ENCODE peak calls at places on chromosomes 11 and 22, in four cellular contexts. R, F, L and U are unnamed samples.

GRCh38 chr22:46057762-46058420 is 80.9 kb upstream of the WNT7B start:
- DNase-seq in R (peak), F (peak), L (peak), U (peak)

GRCh38 chr11:66418168-66418985 is 2.5 kb upstream of the NPAS4 start:
- DNase-seq in R (peak), F (no peak), L (peak), U (peak)

GRCh38 chr11:17593466-17594245 is 46.6 kb downstream of the OTOG start:
- DNase-seq in R (no peak), F (no peak), L (no peak), U (no peak)

GRCh38 chr11:16986434-16987204 is 27.6 kb downstream of the PLEKHA7 start:
- DNase-seq in R (no peak), F (no peak), L (no peak), U (no peak)

GRCh38 chr11:132948252-132948651 is 584.0 kb downstream of the OPCML start:
- DNase-seq in R (no peak), F (no peak), L (no peak), U (no peak)

GRCh38 chr11:92424281-92424680 is 199.7 kb downstream of the FAT3 start:
- DNase-seq in R (no peak), F (no peak), L (no peak), U (no peak)

GRCh38 chr22:21984793-21985192 is 2.2 kb upstream of the TOP3B start:
- DNase-seq in R (no peak), F (peak), L (peak), U (peak)

GRCh38 chr11:7436657-7437056 is 48.6 kb upstream of the OLFML1 start:
- DNase-seq in R (no peak), F (no peak), L (no peak), U (no peak)

GRCh38 chr11:626475-627272 is at the start of gene SCT:
- DNase-seq in R (peak), F (peak), L (no peak), U (no peak)

GRCh38 chr11:35950082-35950481 is 6.2 kb downstream of the LDLRAD3 start:
- DNase-seq in R (no peak), F (no peak), L (no peak), U (no peak)

GRCh38 chr11:75242722-75243600 is 2.4 kb downstream of the TPBGL start:
- DNase-seq in R (no peak), F (peak), L (no peak), U (no peak)

GRCh38 chr11:41382927-41383326 is 76.5 kb downstream of the LRRC4C start:
- DNase-seq in R (no peak), F (no peak), L (no peak), U (peak)

GRCh38 chr11:46850829-46851380 is 4.8 kb upstream of the CKAP5 start:
- DNase-seq in R (no peak), F (no peak), L (no peak), U (no peak)

GRCh38 chr11:46845740-46846509 is at the start of gene CKAP5:
- DNase-seq in R (peak), F (peak), L (peak), U (peak)

GRCh38 chr11:46845440-46845739 is 690 bp downstream of the CKAP5 start:
- DNase-seq in R (no peak), F (no peak), L (peak), U (no peak)

GRCh38 chr11:46849631-46850030 is 3.6 kb upstream of the CKAP5 start:
- DNase-seq in R (no peak), F (no peak), L (no peak), U (peak)

DNA sequence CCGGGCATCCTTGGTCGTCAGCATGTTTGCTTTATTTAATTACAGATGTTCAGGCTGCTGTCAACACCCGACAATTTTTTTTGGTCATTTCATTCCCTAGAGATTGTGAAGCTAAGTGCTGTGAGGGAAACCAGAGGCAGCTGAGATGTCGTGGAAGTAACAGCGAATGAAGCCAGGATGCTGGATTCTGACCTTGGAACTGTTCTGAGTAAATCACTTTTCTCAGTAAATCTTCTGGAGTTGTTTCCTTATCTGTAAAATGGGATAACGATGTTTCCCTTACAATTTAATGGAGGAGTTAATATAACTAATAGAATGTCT is 390 bp upstream of the CKAP5 start:
- DNase-seq in R (no peak), F (no peak), L (no peak), U (no peak)
- TF ChIP-seq CTCF in R (no peak), F (no peak), L (no peak), U (no peak)

GRCh38 chr11:114192841-114193389 is 103.3 kb upstream of the NNMT start:
- DNase-seq in R (no peak), F (no peak), L (peak), U (peak)
- TF ChIP-seq CTCF in R (no peak), F (no peak), L (peak), U (no peak)

DNA sequence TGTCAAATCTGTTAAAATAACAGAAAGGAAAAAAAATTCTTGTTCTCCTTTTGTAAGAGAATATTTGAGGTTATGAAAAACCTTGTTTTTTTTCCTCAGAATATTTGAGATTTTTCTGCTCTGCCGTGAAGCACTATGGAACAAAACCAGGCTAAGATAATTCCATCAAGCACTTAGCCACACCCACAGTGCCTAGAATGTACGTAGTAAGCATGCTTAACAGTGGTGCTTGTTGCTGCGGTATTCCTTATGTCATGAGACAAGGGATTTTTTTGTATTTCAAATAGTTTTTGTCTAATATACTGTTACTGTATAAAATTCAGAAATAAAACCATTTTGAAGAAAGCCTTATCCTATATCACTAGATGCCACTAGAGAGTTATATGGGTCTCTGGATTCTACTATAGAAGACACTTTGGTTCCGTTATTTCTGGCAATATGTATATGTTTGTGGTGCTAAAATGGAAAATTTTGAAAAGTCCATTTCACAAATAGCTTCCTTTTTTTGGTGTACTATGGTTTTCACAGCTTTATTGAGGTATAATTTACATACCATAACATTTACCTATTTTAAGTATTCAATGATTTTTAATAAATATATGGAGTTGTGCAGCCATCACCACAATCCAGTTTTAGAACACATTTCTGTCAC is 23.7 kb downstream of the PDHX start:
- DNase-seq in R (no peak), F (no peak), L (peak), U (no peak)
- TF ChIP-seq CTCF in R (no peak), F (no peak), L (peak), U (no peak)

DNA sequence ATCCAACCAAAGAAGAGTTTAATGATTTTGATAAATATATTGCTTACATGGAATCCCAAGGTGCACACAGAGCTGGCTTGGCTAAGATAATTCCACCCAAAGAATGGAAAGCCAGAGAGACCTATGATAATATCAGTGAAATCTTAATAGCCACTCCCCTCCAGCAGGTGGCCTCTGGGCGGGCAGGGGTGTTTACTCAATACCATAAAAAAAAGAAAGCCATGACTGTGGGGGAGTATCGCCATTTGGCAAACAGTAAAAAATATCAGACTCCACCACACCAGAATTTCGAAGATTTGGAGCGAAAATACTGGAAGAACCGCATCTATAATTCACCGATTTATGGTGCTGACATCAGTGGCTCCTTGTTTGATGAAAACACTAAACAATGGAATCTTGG is 23.9 kb downstream of the KDM4D start:
- DNase-seq in R (no peak), F (no peak), L (no peak), U (peak)
- TF ChIP-seq CTCF in R (no peak), F (no peak), L (peak), U (no peak)

GRCh38 chr22:32556150-32556549 is 81.5 kb downstream of the FBXO7 start:
- DNase-seq in R (no peak), F (no peak), L (no peak), U (no peak)

GRCh38 chr22:32555546-32555945 is 80.9 kb downstream of the FBXO7 start:
- DNase-seq in R (no peak), F (no peak), L (no peak), U (no peak)

GRCh38 chr22:32548039-32548438 is 73.4 kb downstream of the FBXO7 start:
- DNase-seq in R (no peak), F (no peak), L (no peak), U (no peak)

GRCh38 chr22:32557424-32557823 is 82.8 kb downstream of the FBXO7 start:
- DNase-seq in R (no peak), F (peak), L (peak), U (no peak)

DNA sequence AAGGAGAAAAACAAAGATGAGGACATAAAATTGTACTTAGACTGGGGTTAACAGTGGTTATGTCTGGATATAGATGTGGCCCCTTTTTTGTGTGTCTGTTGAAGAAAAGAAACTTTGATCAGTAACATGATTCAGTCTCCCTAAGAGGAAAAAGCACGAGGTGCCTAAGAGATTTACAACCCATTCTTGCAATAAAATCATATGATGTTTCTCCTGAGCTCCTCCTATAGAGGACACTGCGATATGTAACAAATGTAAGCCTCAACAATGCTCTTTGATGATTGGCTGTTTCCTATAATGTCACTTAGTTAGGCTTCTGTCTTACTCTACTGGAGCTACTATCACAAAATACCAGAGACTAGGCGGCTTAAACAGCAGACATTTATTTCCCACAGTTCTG is 77.9 kb downstream of the FBXO7 start:
- DNase-seq in R (no peak), F (no peak), L (no peak), U (no peak)
- TF ChIP-seq CTCF in R (no peak), F (no peak), L (no peak), U (no peak)

GRCh38 chr11:2903672-2904011 is 18.1 kb upstream of the CDKN1C start:
- DNase-seq in R (no peak), F (no peak), L (no peak), U (no peak)
- TF ChIP-seq CTCF in R (no peak), F (no peak), L (no peak), U (no peak)

GRCh38 chr22:37472418-37473006 is 13.7 kb downstream of the MFNG start:
- DNase-seq in R (no peak), F (no peak), L (peak), U (peak)
- TF ChIP-seq CTCF in R (no peak), F (peak), L (peak), U (peak)